ENCODE peak calls at places on chromosomes 7 and 10, in five cellular contexts. One of them, this sample, is unnamed.

GRCh38 chr10:109219935-109220334 is 703.4 kb downstream of the XPNPEP1 start:
- DNase-seq in stromal cell of bone marrow: no peak
- DNase-seq in fibroblast of the aortic adventitia: no peak
- DNase-seq in hepatic stellate cell: no peak
- DNase-seq in activated T-helper 9 cell treated with anti-CD3 and anti-CD28 coated beads, Interleukin-2, amount 50 U/mL, for 16 hours: no peak
- DNase-seq in this sample: no peak

GRCh38 chr10:46224414-46224682 is 62.4 kb upstream of the ANTXRL start:
- DNase-seq in stromal cell of bone marrow: no peak
- DNase-seq in fibroblast of the aortic adventitia: no peak
- DNase-seq in hepatic stellate cell: no peak
- DNase-seq in activated T-helper 9 cell treated with anti-CD3 and anti-CD28 coated beads, Interleukin-2, amount 50 U/mL, for 16 hours: no peak
- DNase-seq in this sample: no peak

GRCh38 chr7:139987691-139988516 is 74.8 kb downstream of the PARP12 start:
- DNase-seq in stromal cell of bone marrow: no peak
- DNase-seq in fibroblast of the aortic adventitia: no peak
- DNase-seq in hepatic stellate cell: no peak
- DNase-seq in activated T-helper 9 cell treated with anti-CD3 and anti-CD28 coated beads, Interleukin-2, amount 50 U/mL, for 16 hours: no peak
- DNase-seq in this sample: no peak

GRCh38 chr10:3464760-3465405 is 292.3 kb upstream of the PITRM1 start:
- DNase-seq in stromal cell of bone marrow: no peak
- DNase-seq in fibroblast of the aortic adventitia: no peak
- DNase-seq in hepatic stellate cell: no peak
- DNase-seq in activated T-helper 9 cell treated with anti-CD3 and anti-CD28 coated beads, Interleukin-2, amount 50 U/mL, for 16 hours: no peak
- DNase-seq in this sample: peak

GRCh38 chr7:104793066-104793465 is 220.9 kb upstream of the KMT2E start:
- DNase-seq in stromal cell of bone marrow: no peak
- DNase-seq in fibroblast of the aortic adventitia: no peak
- DNase-seq in hepatic stellate cell: no peak
- DNase-seq in activated T-helper 9 cell treated with anti-CD3 and anti-CD28 coated beads, Interleukin-2, amount 50 U/mL, for 16 hours: no peak
- DNase-seq in this sample: peak

GRCh38 chr7:102080003-102080361 is 206.7 kb upstream of the SH2B2 start:
- DNase-seq in stromal cell of bone marrow: no peak
- DNase-seq in fibroblast of the aortic adventitia: no peak
- DNase-seq in hepatic stellate cell: no peak
- DNase-seq in activated T-helper 9 cell treated with anti-CD3 and anti-CD28 coated beads, Interleukin-2, amount 50 U/mL, for 16 hours: no peak
- DNase-seq in this sample: no peak

GRCh38 chr7:22726345-22726848 is 603 bp upstream of the IL6 start:
- DNase-seq in stromal cell of bone marrow: peak
- DNase-seq in fibroblast of the aortic adventitia: peak
- DNase-seq in hepatic stellate cell: peak
- DNase-seq in activated T-helper 9 cell treated with anti-CD3 and anti-CD28 coated beads, Interleukin-2, amount 50 U/mL, for 16 hours: peak
- DNase-seq in this sample: peak

GRCh38 chr7:130157700-130158099 is 47.5 kb downstream of the TMEM209 start:
- DNase-seq in stromal cell of bone marrow: no peak
- DNase-seq in fibroblast of the aortic adventitia: no peak
- DNase-seq in hepatic stellate cell: no peak
- DNase-seq in activated T-helper 9 cell treated with anti-CD3 and anti-CD28 coated beads, Interleukin-2, amount 50 U/mL, for 16 hours: no peak
- DNase-seq in this sample: no peak

GRCh38 chr10:116472874-116473273 is 45.2 kb downstream of the PNLIPRP3 start:
- DNase-seq in stromal cell of bone marrow: peak
- DNase-seq in fibroblast of the aortic adventitia: no peak
- DNase-seq in hepatic stellate cell: no peak
- DNase-seq in activated T-helper 9 cell treated with anti-CD3 and anti-CD28 coated beads, Interleukin-2, amount 50 U/mL, for 16 hours: no peak
- DNase-seq in this sample: peak

GRCh38 chr7:157494506-157495176 is 157.8 kb downstream of the DNAJB6 start:
- DNase-seq in stromal cell of bone marrow: no peak
- DNase-seq in fibroblast of the aortic adventitia: no peak
- DNase-seq in hepatic stellate cell: no peak
- DNase-seq in activated T-helper 9 cell treated with anti-CD3 and anti-CD28 coated beads, Interleukin-2, amount 50 U/mL, for 16 hours: no peak
- DNase-seq in this sample: no peak